ENCODE peak calls at places on chromosomes 13 and 19, in seven cellular contexts. I is GM23248; Q is heart left ventricle; U is HAP-1; L is CD8-positive, alpha-beta memory T cell; B is BE2C; N is cardiac fibroblast. E is an unnamed sample.

GRCh38 chr13:113904411-113904810 is 40.5 kb upstream of the GAS6 start:
- DNase-seq in I (peak), Q (peak), U (peak), L (no peak), B (peak), N (peak), E (no peak)

GRCh38 chr13:97395437-97396136 is 38.4 kb upstream of the RAP2A start:
- DNase-seq in I (peak), Q (no peak), U (no peak), L (no peak), B (no peak), N (peak), E (no peak)

GRCh38 chr13:99982741-99983400 is 1.3 kb downstream of the ZIC2 start:
- DNase-seq in I (no peak), Q (no peak), U (peak), L (no peak), B (no peak), N (no peak), E (no peak)

GRCh38 chr19:37217533-37217854 is 520 bp upstream of the ZNF383 start:
- DNase-seq in I (no peak), Q (no peak), U (no peak), L (no peak), B (no peak), N (no peak), E (no peak)

GRCh38 chr13:101916108-101916757 is 463.8 kb downstream of the ITGBL1 start:
- DNase-seq in I (peak), Q (peak), U (no peak), L (no peak), B (peak), N (peak), E (no peak)

GRCh38 chr13:66805657-66806056 is 424.5 kb downstream of the PCDH9 start:
- DNase-seq in I (no peak), Q (no peak), U (no peak), L (no peak), B (no peak), N (peak), E (no peak)

GRCh38 chr13:29527511-29527910 is 68.0 kb downstream of the SLC7A1 start:
- DNase-seq in I (no peak), Q (no peak), U (no peak), L (no peak), B (no peak), N (no peak), E (no peak)

GRCh38 chr19:43526884-43527859 is at the start of gene ETHE1:
- DNase-seq in I (peak), Q (peak), U (peak), L (peak), B (peak), N (peak), E (no peak)

GRCh38 chr13:73870970-73871935 is 263.0 kb downstream of the KLF12 start:
- DNase-seq in I (peak), Q (peak), U (no peak), L (no peak), B (no peak), N (peak), E (no peak)

GRCh38 chr13:24348797-24349515 is 39.6 kb downstream of the C1QTNF9 start:
- DNase-seq in I (no peak), Q (no peak), U (no peak), L (no peak), B (no peak), N (peak), E (no peak)

GRCh38 chr19:28148554-28148953 is 1064.4 kb downstream of the UQCRFS1 start:
- DNase-seq in I (no peak), Q (no peak), U (no peak), L (no peak), B (no peak), N (no peak), E (no peak)

GRCh38 chr19:33309826-33310225 is 7.5 kb upstream of the CEBPA start:
- DNase-seq in I (no peak), Q (no peak), U (no peak), L (no peak), B (no peak), N (no peak), E (no peak)

GRCh38 chr19:56131651-56132050 is 9.4 kb upstream of the ZNF444 start:
- DNase-seq in I (no peak), Q (no peak), U (no peak), L (no peak), B (no peak), N (no peak), E (no peak)

GRCh38 chr13:29435125-29435911 is 160.2 kb downstream of the SLC7A1 start:
- DNase-seq in I (peak), Q (no peak), U (no peak), L (no peak), B (peak), N (peak), E (no peak)

GRCh38 chr19:13987101-13987890 is 18.8 kb downstream of the RFX1 start:
- DNase-seq in I (no peak), Q (peak), U (no peak), L (no peak), B (no peak), N (no peak), E (no peak)

GRCh38 chr19:56642711-56643459 is at the start of gene SMIM17:
- DNase-seq in I (no peak), Q (no peak), U (no peak), L (no peak), B (no peak), N (no peak), E (no peak)

GRCh38 chr13:106083620-106084350 is 451.7 kb downstream of the EFNB2 start:
- DNase-seq in I (peak), Q (no peak), U (peak), L (no peak), B (peak), N (peak), E (no peak)

GRCh38 chr13:51818771-51819511 is 15.0 kb upstream of the DHRS12 start:
- DNase-seq in I (peak), Q (no peak), U (no peak), L (no peak), B (no peak), N (peak), E (no peak)

GRCh38 chr13:45623516-45624090 is 8.1 kb upstream of the ERICH6B start:
- DNase-seq in I (peak), Q (no peak), U (no peak), L (no peak), B (no peak), N (peak), E (peak)

GRCh38 chr19:32223595-32224370 is 121.6 kb upstream of the ZNF507 start:
- DNase-seq in I (no peak), Q (no peak), U (no peak), L (no peak), B (no peak), N (no peak), E (no peak)

GRCh38 chr13:80962855-80963254 is 621.9 kb upstream of the SPRY2 start:
- DNase-seq in I (no peak), Q (no peak), U (peak), L (no peak), B (no peak), N (peak), E (no peak)

GRCh38 chr19:1276620-1277007 is 1.3 kb downstream of the FAM174C start:
- DNase-seq in I (no peak), Q (no peak), U (no peak), L (no peak), B (no peak), N (no peak), E (no peak)

GRCh38 chr13:38350114-38350617 is 515 bp downstream of the UFM1 start:
- DNase-seq in I (peak), Q (peak), U (peak), L (peak), B (peak), N (peak), E (peak)

GRCh38 chr19:16075430-16076153 is 703 bp upstream of the TPM4 start:
- DNase-seq in I (no peak), Q (no peak), U (no peak), L (no peak), B (no peak), N (peak), E (no peak)

GRCh38 chr13:34156841-34157365 is 339.0 kb downstream of the RFC3 start:
- DNase-seq in I (peak), Q (peak), U (peak), L (no peak), B (peak), N (peak), E (peak)

GRCh38 chr13:114111577-114111976 is 20.8 kb downstream of the RASA3 start:
- DNase-seq in I (peak), Q (peak), U (no peak), L (peak), B (no peak), N (no peak), E (no peak)

GRCh38 chr13:33761744-33762143 is 56.2 kb upstream of the RFC3 start:
- DNase-seq in I (peak), Q (no peak), U (peak), L (no peak), B (no peak), N (peak), E (no peak)

GRCh38 chr19:10214784-10215183 is 16.3 kb downstream of the S1PR2 start:
- DNase-seq in I (peak), Q (no peak), U (no peak), L (no peak), B (no peak), N (peak), E (no peak)

DNA sequence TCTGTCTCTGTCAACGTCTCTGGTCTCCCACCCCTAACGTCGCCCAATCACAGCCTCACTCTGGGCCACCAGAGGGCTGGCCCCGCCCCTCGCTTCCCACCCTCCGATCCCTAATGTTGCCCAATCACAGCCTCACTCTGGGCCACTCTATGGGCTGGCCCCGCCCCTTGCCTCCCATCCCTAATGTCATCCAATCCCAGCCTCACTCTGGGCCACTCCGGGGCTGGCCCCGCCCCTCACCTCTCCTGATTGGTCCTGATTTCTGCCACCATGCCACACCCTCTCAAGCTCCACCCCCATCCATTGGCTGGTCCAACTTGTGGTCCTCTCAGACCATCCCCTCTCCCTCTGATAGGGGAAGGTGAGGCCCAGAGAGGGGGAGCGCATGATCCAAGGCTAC is 24.9 kb downstream of the CELF5 start:
- DNase-seq in I (no peak), Q (no peak), U (peak), L (no peak), B (peak), N (no peak), E (no peak)
- H3K4me3 ChIP-seq in I (no peak), Q (no peak), U (no peak), L (no peak), B (no peak), N (no peak), E (no peak)

DNA sequence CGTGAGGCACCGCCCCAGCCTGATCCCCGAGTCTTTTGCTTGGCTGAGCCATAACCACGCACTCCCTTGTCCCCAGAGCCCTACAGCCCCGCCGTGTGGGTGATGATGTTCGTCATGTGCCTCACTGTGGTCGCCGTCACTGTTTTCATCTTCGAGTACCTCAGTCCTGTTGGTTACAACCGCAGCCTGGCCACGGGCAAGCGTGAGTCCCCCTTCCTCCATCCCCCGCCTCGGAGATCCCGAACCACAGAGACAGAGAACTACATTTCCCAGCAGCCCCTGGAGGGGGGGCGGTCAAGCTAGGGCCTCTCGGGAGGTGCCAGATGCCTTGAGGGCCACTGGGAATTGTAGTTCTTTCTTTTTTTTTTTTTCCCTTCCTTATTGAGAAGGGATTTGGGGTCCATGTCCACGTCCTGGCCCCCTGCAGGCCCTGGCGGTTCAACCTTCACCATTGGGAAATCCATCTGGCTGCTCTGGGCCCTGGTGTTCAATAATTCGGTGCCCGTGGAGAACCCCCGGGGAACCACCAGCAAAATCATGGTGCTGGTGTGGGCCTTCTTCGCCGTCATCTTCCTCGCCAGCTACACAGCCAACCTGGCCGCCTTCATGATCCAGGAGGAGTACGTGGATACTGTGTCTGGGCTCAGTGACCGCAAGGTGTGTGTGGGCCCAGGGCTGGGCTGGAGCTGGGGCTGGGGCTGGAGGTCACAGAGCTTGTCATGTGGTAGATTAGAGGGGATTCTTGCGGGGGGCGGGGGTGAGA is 25.9 kb downstream of the GRIN2D start:
- DNase-seq in I (peak), Q (no peak), U (peak), L (peak), B (peak), N (peak), E (no peak)
- H3K4me3 ChIP-seq in I (no peak), Q (no peak), U (no peak), L (peak), B (no peak), N (no peak), E (peak)

DNA sequence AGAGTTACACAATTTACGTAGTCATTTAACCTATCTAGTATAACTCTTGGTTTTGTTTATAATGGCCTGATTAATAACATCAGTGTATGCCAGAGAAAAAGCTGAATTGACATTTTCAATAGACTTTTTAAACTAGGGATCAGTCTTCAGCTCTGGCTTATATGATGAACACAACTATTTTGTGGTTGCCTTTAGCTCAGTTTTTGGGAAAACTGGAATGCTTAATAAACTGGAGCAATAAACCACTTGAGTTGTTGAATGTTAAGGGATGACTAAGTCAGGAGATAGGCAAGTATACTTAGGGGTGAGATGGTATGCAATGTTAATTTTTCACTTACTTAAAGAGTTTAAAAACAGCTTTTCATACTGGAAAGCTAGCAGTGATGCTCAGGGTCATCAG is 2.3 kb downstream of the NDFIP2 start:
- DNase-seq in I (peak), Q (no peak), U (no peak), L (no peak), B (no peak), N (peak), E (no peak)
- H3K4me3 ChIP-seq in I (peak), Q (no peak), U (no peak), L (no peak), B (no peak), N (no peak), E (no peak)

DNA sequence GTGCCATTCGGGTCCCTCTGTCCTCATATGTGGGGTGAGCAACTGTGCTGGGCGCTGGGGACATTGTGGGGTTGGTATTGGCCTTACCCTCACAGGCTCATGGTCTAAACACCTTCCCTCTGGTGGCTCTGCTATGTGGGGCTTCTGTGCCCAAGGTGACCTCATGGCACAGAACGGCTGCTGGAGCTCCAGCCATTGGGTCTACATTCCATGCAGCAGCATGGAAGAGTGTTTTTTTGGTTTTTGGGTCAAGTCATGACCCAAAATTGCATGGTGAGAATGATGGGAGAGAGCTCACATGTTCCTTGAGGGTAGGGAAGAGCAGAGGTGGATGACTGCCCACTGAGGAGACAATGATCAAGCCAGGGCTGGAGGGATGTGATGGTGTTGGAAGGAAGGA is 17.2 kb downstream of the PGLS start:
- DNase-seq in I (no peak), Q (no peak), U (no peak), L (no peak), B (no peak), N (no peak), E (no peak)
- H3K4me3 ChIP-seq in I (no peak), Q (no peak), U (no peak), L (no peak), B (no peak), N (no peak), E (no peak)

DNA sequence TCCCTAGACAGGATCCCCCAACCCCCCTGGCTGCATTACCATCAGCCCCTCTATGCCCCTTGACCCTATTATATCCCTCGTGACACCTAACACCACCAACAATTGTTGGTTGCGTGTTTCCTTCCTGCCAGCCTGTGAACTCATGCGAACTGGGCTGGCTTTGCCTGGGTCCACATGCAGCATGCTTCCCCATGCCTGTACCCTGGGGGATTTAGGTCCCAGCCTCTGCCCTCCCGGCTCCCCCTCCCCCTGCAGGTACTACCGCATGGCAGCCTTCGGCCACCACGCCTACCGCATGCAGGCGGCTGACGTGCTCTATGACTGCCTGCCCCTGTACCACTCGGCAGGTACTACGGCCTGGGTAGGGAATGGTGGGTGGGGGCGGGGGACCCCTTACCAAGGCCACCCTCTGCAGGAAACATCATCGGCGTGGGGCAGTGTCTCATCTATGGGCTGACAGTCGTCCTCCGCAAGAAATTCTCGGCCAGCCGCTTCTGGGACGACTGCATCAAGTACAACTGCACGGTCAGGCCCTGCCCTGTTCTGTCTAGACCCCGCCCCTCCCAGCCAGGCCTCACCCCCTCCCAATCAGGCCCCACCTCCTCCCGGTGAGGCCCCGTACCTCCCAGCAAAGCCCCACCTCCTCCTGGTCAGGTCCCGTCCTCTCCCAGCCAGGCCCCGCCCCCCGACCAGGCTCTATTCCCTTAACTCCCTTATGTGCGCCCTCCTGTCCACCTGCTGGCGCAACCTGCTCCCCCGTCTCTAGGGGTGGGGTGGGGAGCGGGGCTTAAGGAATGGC is 18.5 kb downstream of the SLC27A1 start:
- DNase-seq in I (peak), Q (peak), U (peak), L (peak), B (peak), N (no peak), E (peak)
- H3K4me3 ChIP-seq in I (no peak), Q (peak), U (peak), L (peak), B (no peak), N (no peak), E (no peak)

DNA sequence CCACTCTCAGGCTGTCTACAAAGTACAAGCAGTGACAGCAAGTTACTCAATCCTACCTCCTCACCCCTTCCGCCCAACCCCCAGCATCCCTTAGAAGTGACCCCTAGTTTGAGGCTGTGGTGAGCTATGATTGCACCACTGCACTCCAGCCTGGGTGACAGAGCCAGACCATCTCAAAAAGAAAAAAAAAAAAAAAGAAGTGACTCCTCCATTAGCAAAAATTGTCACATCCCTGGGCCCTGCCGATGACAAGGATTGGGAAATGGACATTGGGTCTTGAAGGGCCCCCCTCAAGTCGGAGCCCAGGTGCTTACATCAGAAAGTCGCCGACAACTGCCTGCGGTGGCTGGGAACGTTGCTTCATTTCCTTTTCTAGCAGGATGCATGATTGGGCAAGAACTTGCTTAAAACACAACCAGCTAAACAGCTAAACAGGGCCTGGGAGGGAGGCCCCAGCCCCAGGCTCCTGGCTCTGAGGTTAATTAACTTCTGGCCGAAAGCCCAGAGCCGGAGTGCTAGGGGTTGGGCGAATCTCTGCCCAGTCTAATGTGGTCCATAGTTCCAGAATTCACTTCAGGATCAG is 15.3 kb downstream of the RAB3D start:
- DNase-seq in I (peak), Q (peak), U (peak), L (no peak), B (peak), N (peak), E (peak)
- H3K4me3 ChIP-seq in I (peak), Q (no peak), U (no peak), L (no peak), B (peak), N (peak), E (no peak)

GRCh38 chr13:111662895-111663294 is 342.5 kb downstream of the TEX29 start:
- DNase-seq in I (no peak), Q (no peak), U (no peak), L (no peak), B (no peak), N (no peak), E (no peak)

GRCh38 chr13:111663505-111663904 is 343.1 kb downstream of the TEX29 start:
- DNase-seq in I (no peak), Q (no peak), U (no peak), L (no peak), B (no peak), N (no peak), E (no peak)

GRCh38 chr13:111661776-111662175 is 341.3 kb downstream of the TEX29 start:
- DNase-seq in I (no peak), Q (no peak), U (no peak), L (no peak), B (no peak), N (no peak), E (no peak)

GRCh38 chr13:111661052-111661451 is 340.6 kb downstream of the TEX29 start:
- DNase-seq in I (no peak), Q (no peak), U (no peak), L (no peak), B (no peak), N (no peak), E (no peak)

GRCh38 chr13:111662451-111662850 is 342.0 kb downstream of the TEX29 start:
- DNase-seq in I (no peak), Q (no peak), U (no peak), L (no peak), B (no peak), N (no peak), E (no peak)
- H3K4me3 ChIP-seq in I (no peak), Q (no peak), U (no peak), L (no peak), B (no peak), N (no peak), E (no peak)

E was measured in GM12864.